ENCODE peak calls at places on chromosomes 16 and 17, in nine cellular contexts. P is heart left ventricle, V is tibial nerve, U is prostate gland, R is body of pancreas, D is uterus, N is upper lobe of left lung, G is esophagus muscularis mucosa, C is breast epithelium. E is an unnamed sample.

GRCh38 chr16:77833906-77834599 is 45.7 kb downstream of the VAT1L start:
- DNase-seq in P (no peak), V (no peak), U (no peak), R (no peak), D (no peak), N (no peak), G (no peak), C (no peak), E (no peak)

GRCh38 chr17:56505154-56505756 is 88.2 kb upstream of the NOG start:
- DNase-seq in P (no peak), V (no peak), U (no peak), R (no peak), D (no peak), N (no peak), G (no peak), C (no peak), E (no peak)

GRCh38 chr17:61389670-61390478 is 9.8 kb upstream of the TBX2 start:
- DNase-seq in P (peak; percentile 79), V (no peak), U (no peak), R (peak; percentile 41), D (peak; percentile 29), N (no peak), G (no peak), C (no peak), E (no peak)

GRCh38 chr16:75836377-75837010 is 110.2 kb upstream of the CPHXL start:
- DNase-seq in P (no peak), V (no peak), U (no peak), R (no peak), D (no peak), N (no peak), G (no peak), C (no peak), E (no peak)

GRCh38 chr17:81509687-81510523 is 2.7 kb downstream of the ACTG1 start:
- DNase-seq in P (no peak), V (no peak), U (no peak), R (no peak), D (no peak), N (no peak), G (no peak), C (no peak), E (peak; percentile 30)

GRCh38 chr16:82108774-82109173 is 61.2 kb downstream of the MPHOSPH6 start:
- DNase-seq in P (no peak), V (no peak), U (no peak), R (no peak), D (no peak), N (no peak), G (no peak), C (no peak), E (no peak)

GRCh38 chr16:81445926-81446317 is 1.3 kb downstream of the CMIP start:
- DNase-seq in P (no peak), V (no peak), U (peak; percentile 33), R (no peak), D (no peak), N (no peak), G (no peak), C (no peak), E (peak; percentile 44)

GRCh38 chr16:73154063-73154870 is 106.3 kb upstream of the ZFHX3 start:
- DNase-seq in P (peak; percentile 72), V (no peak), U (no peak), R (no peak), D (peak; percentile 21), N (peak; percentile 45), G (no peak), C (no peak), E (peak; percentile 64)

GRCh38 chr17:65099941-65100315 is 37.2 kb upstream of the RGS9 start:
- DNase-seq in P (peak; percentile 70), V (peak; percentile 44), U (no peak), R (peak; percentile 41), D (no peak), N (peak; percentile 44), G (no peak), C (no peak), E (peak; percentile 74)

GRCh38 chr16:10817963-10818941 is at the start of gene TVP23A:
- DNase-seq in P (no peak), V (no peak), U (no peak), R (no peak), D (no peak), N (no peak), G (no peak), C (no peak), E (no peak)

GRCh38 chr17:65515959-65516948 is 45.2 kb downstream of the AXIN2 start:
- DNase-seq in P (no peak), V (no peak), U (no peak), R (no peak), D (no peak), N (peak; percentile 42), G (no peak), C (no peak), E (no peak)

GRCh38 chr17:29640413-29640812 is 17.7 kb upstream of the CORO6 start:
- DNase-seq in P (no peak), V (no peak), U (no peak), R (no peak), D (no peak), N (no peak), G (no peak), C (no peak), E (no peak)

GRCh38 chr17:8419305-8419704 is 16.4 kb upstream of the NDEL1 start:
- DNase-seq in P (no peak), V (no peak), U (no peak), R (no peak), D (no peak), N (no peak), G (no peak), C (no peak), E (no peak)
- TF ChIP-seq POLR2A in P (no peak), V (no peak), U (no peak), R (no peak), D (no peak), N (no peak), G (no peak), C (no peak), E (no peak)

DNA sequence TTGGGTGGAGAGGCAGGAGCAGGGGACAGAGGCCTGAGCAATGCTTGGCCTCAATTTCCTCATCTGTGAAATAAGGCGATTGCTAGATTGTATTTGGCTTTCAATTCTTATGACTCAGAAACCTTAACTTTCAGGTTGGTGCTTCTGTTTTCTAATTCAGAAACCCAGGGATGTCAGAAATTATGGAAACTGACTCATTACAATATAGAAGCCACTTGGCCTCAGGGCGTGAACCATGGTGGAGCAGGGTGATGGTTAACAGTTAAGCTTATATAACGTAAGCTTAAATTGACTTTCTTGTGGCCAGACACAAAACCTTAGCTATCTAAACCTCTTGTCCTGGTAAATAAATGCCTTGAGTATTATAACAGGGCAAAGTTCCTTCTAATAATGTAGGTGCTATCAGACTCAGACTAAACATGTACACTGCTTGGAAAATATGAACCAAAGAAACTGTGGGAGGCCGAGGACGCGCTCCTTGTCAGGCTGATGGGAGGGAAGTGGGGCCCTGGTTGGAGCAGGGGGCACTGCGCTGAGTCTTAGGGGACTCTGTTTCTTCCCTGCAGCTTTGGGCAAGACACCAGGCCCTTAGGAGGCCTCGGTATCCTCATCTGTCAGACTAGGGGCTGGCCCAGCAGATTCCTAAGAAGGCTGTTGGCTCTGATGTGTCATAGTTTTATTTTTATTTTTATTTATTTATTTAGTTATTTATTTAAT is 17.2 kb upstream of the SREBF1 start:
- DNase-seq in P (no peak), V (no peak), U (no peak), R (no peak), D (no peak), N (no peak), G (no peak), C (no peak), E (no peak)
- H3K27ac ChIP-seq in P (no peak overlapping the region), V (peak overlapping the region; percentile 95), U (no peak overlapping the region), R (no peak overlapping the region), D (no peak overlapping the region), N (peak overlapping the region; percentile 14), G (peak overlapping the region; percentile 5), C (no peak overlapping the region), E (no peak overlapping the region)

GRCh38 chr16:3458852-3459361 is 15.4 kb downstream of the NAA60 start:
- DNase-seq in P (no peak), V (no peak), U (no peak), R (peak; percentile 50), D (no peak), N (peak; percentile 53), G (no peak), C (no peak), E (no peak)
- TF ChIP-seq POLR2A in P (no peak), V (no peak), U (no peak), R (peak; percentile 21), D (no peak), N (no peak), G (no peak), C (no peak), E (no peak)

DNA sequence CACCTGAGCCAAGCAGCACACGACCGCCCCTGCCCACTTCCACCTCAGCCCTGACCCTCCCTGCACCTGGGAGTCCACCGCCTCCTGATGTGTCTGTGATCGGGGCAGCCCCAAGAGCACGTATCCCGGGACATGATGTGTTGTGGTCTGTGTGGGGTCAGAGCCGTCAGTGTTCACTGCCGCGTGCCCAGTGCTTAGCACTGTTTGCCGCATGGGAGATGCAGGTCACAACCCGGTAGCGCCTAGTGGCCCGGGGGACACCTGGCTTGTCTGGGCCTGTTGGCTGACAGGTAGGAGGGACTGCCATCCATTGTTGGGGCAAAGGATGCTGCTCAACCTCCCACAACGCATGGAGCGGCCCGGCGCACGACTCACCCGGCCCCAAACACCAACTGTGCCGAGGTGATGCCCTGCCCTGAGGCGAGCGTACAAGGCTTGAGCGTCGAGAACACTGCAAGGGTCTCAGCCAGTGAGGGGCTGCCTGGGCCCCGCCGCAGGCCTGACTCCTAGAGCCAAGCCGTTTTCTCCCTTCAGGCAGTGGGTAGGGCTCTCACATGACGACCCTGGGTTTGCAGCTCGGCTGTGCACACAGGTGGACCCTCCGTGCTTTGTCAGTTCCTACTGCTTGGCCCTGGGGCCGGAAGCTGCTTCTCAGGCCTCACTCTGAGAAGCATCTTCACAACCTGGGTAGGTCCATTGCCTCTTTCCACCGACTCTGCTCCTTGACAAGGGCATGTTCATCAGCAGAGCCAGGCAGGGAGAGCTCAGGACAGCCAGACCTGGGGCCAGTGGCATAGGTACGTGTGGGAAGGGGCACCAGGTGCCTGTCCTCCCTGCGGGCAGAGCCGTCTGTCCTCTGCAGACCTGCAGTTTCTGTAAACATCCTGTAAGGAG is 5.9 kb upstream of the C16orf95 start:
- DNase-seq in P (peak; percentile 52), V (no peak), U (no peak), R (no peak), D (no peak), N (no peak), G (no peak), C (no peak), E (no peak)
- H3K27ac ChIP-seq in P (no peak overlapping the region), V (no peak overlapping the region), U (no peak overlapping the region), R (no peak overlapping the region), D (no peak overlapping the region), N (no peak overlapping the region), G (no peak overlapping the region), C (no peak overlapping the region), E (no peak overlapping the region)

GRCh38 chr16:56944954-56945839 is 13.3 kb downstream of the HERPUD1 start:
- DNase-seq in P (no peak), V (no peak), U (no peak), R (peak; percentile 57), D (no peak), N (no peak), G (no peak), C (no peak), E (no peak)
- TF ChIP-seq POLR2A in P (no peak), V (no peak), U (no peak), R (no peak), D (no peak), N (no peak), G (no peak), C (no peak), E (no peak)